ENCODE peak calls at places on chromosomes 13 and 19, in four cellular contexts. One of them, this sample, is unnamed.
A peak's percentile ranks its signal among the peaks of the same experiment; 100 is the strongest.

GRCh38 chr13:51684076-51684475 is 99.8 kb downstream of the WDFY2 start:
- DNase-seq in skeletal muscle cell: no peak
- DNase-seq in activated T-cell treated with anti-CD3 and anti-CD28 coated beads for 1 hour: no peak
- DNase-seq in effector CD4-positive, alpha-beta T cell: no peak
- DNase-seq in this sample: no peak

GRCh38 chr13:43848250-43848649 is 31.3 kb downstream of the CCDC122 start:
- DNase-seq in skeletal muscle cell: peak; percentile 77
- DNase-seq in activated T-cell treated with anti-CD3 and anti-CD28 coated beads for 1 hour: no peak
- DNase-seq in effector CD4-positive, alpha-beta T cell: no peak
- DNase-seq in this sample: no peak

GRCh38 chr19:17095141-17095919 is 19.8 kb downstream of the MYO9B start:
- DNase-seq in skeletal muscle cell: no peak
- DNase-seq in activated T-cell treated with anti-CD3 and anti-CD28 coated beads for 1 hour: no peak
- DNase-seq in effector CD4-positive, alpha-beta T cell: no peak
- DNase-seq in this sample: peak; percentile 73

GRCh38 chr19:6161271-6161850 is 25.9 kb downstream of the ACSBG2 start:
- DNase-seq in skeletal muscle cell: no peak
- DNase-seq in activated T-cell treated with anti-CD3 and anti-CD28 coated beads for 1 hour: peak; percentile 21
- DNase-seq in effector CD4-positive, alpha-beta T cell: peak; percentile 4
- DNase-seq in this sample: no peak

GRCh38 chr19:45865269-45865948 is 1.3 kb downstream of the FOXA3 start:
- DNase-seq in skeletal muscle cell: no peak
- DNase-seq in activated T-cell treated with anti-CD3 and anti-CD28 coated beads for 1 hour: no peak
- DNase-seq in effector CD4-positive, alpha-beta T cell: no peak
- DNase-seq in this sample: no peak

GRCh38 chr19:10593820-10594637 is 6.9 kb upstream of the AP1M2 start:
- DNase-seq in skeletal muscle cell: no peak
- DNase-seq in activated T-cell treated with anti-CD3 and anti-CD28 coated beads for 1 hour: no peak
- DNase-seq in effector CD4-positive, alpha-beta T cell: no peak
- DNase-seq in this sample: no peak

GRCh38 chr13:84567848-84568247 is 685.6 kb upstream of the SLITRK1 start:
- DNase-seq in skeletal muscle cell: no peak
- DNase-seq in activated T-cell treated with anti-CD3 and anti-CD28 coated beads for 1 hour: no peak
- DNase-seq in effector CD4-positive, alpha-beta T cell: no peak
- DNase-seq in this sample: no peak

GRCh38 chr13:23673867-23674605 is 103.8 kb downstream of the TNFRSF19 start:
- DNase-seq in skeletal muscle cell: no peak
- DNase-seq in activated T-cell treated with anti-CD3 and anti-CD28 coated beads for 1 hour: no peak
- DNase-seq in effector CD4-positive, alpha-beta T cell: no peak
- DNase-seq in this sample: no peak

GRCh38 chr19:49338023-49338677 is 2.9 kb downstream of the CD37 start:
- DNase-seq in skeletal muscle cell: no peak
- DNase-seq in activated T-cell treated with anti-CD3 and anti-CD28 coated beads for 1 hour: no peak
- DNase-seq in effector CD4-positive, alpha-beta T cell: no peak
- DNase-seq in this sample: peak; percentile 19

GRCh38 chr13:31431722-31432137 is 232.0 kb downstream of the B3GLCT start:
- DNase-seq in skeletal muscle cell: no peak
- DNase-seq in activated T-cell treated with anti-CD3 and anti-CD28 coated beads for 1 hour: peak; percentile 22
- DNase-seq in effector CD4-positive, alpha-beta T cell: peak; percentile 8
- DNase-seq in this sample: no peak

GRCh38 chr19:16588824-16589577 is 16.8 kb upstream of the SLC35E1 start:
- DNase-seq in skeletal muscle cell: no peak
- DNase-seq in activated T-cell treated with anti-CD3 and anti-CD28 coated beads for 1 hour: no peak
- DNase-seq in effector CD4-positive, alpha-beta T cell: no peak
- DNase-seq in this sample: no peak

GRCh38 chr13:36920612-36921185 is 661 bp upstream of the SMAD9 start:
- DNase-seq in skeletal muscle cell: no peak
- DNase-seq in activated T-cell treated with anti-CD3 and anti-CD28 coated beads for 1 hour: no peak
- DNase-seq in effector CD4-positive, alpha-beta T cell: no peak
- DNase-seq in this sample: no peak

GRCh38 chr13:27967736-27968315 is 1.3 kb downstream of the CDX2 start:
- DNase-seq in skeletal muscle cell: no peak
- DNase-seq in activated T-cell treated with anti-CD3 and anti-CD28 coated beads for 1 hour: no peak
- DNase-seq in effector CD4-positive, alpha-beta T cell: no peak
- DNase-seq in this sample: no peak

GRCh38 chr13:46211116-46211515 is 612 bp upstream of the LRRC63 start:
- DNase-seq in skeletal muscle cell: no peak
- DNase-seq in activated T-cell treated with anti-CD3 and anti-CD28 coated beads for 1 hour: no peak
- DNase-seq in effector CD4-positive, alpha-beta T cell: peak; percentile 14
- DNase-seq in this sample: no peak

GRCh38 chr13:113029487-113030258 is 60.7 kb downstream of the MCF2L start:
- DNase-seq in skeletal muscle cell: no peak
- DNase-seq in activated T-cell treated with anti-CD3 and anti-CD28 coated beads for 1 hour: peak; percentile 47
- DNase-seq in effector CD4-positive, alpha-beta T cell: peak; percentile 18
- DNase-seq in this sample: no peak